ENCODE peak calls at places on chromosome 4, in six cellular contexts. Z is cardiac fibroblast, E is GM23338, B is Peyer's patch, N is heart right ventricle, X is natural killer cell. S is an unnamed sample.

GRCh38 chr4:76665721-76666120 is 230.7 kb downstream of the SHROOM3 start:
- DNase-seq in E (no peak), X (no peak), N (no peak), B (no peak), Z (no peak), S (no peak)

GRCh38 chr4:8410641-8411271 is 29.8 kb downstream of the ACOX3 start:
- DNase-seq in B (peak), X (no peak), E (peak), N (peak), Z (peak), S (no peak)

GRCh38 chr4:140736669-140737343 is 19.4 kb downstream of the TBC1D9 start:
- DNase-seq in E (no peak), N (no peak), X (no peak), B (no peak), Z (no peak), S (no peak)

GRCh38 chr4:47368211-47368610 is 95.3 kb downstream of the COMMD8 start:
- DNase-seq in E (no peak), X (no peak), Z (no peak), B (no peak), N (no peak), S (no peak)

GRCh38 chr4:13344216-13344615 is 139.9 kb downstream of the RAB28 start:
- DNase-seq in N (no peak), X (no peak), Z (no peak), E (no peak), B (no peak), S (no peak)

GRCh38 chr4:141810702-141811365 is 174.5 kb downstream of the IL15 start:
- DNase-seq in X (no peak), N (no peak), B (no peak), E (no peak), Z (no peak), S (no peak)

GRCh38 chr4:87614292-87614890 is 6.1 kb downstream of the DSPP start:
- DNase-seq in B (peak), E (no peak), X (no peak), Z (no peak), N (no peak), S (no peak)

GRCh38 chr4:42391356-42391675 is 6.0 kb upstream of the SHISA3 start:
- DNase-seq in B (no peak), X (no peak), Z (no peak), N (no peak), E (no peak), S (no peak)

GRCh38 chr4:112270643-112271484 is 14.8 kb downstream of the TIFA start:
- DNase-seq in E (no peak), B (no peak), Z (peak), N (no peak), X (no peak), S (no peak)

GRCh38 chr4:173191623-173192041 is 23.0 kb downstream of the GALNT7 start:
- DNase-seq in X (no peak), E (no peak), B (no peak), Z (peak), N (no peak), S (no peak)

GRCh38 chr4:127686656-127687055 is 43.5 kb upstream of the SLC25A31 start:
- DNase-seq in X (no peak), E (no peak), N (no peak), Z (peak), B (no peak), S (no peak)

GRCh38 chr4:40969499-40969898 is 219.7 kb downstream of the NSUN7 start:
- DNase-seq in X (no peak), N (no peak), Z (no peak), B (no peak), E (no peak), S (no peak)

GRCh38 chr4:83107636-83108035 is 6.9 kb downstream of the PLAC8 start:
- DNase-seq in N (no peak), E (no peak), Z (no peak), X (peak), B (no peak), S (no peak)

GRCh38 chr4:119138046-119138445 is 2.4 kb downstream of the MYOZ2 start:
- DNase-seq in X (no peak), N (no peak), Z (peak), E (peak), B (no peak), S (no peak)

GRCh38 chr4:69920874-69921273 is 10.0 kb upstream of the CSN1S1 start:
- DNase-seq in E (no peak), Z (no peak), X (no peak), N (no peak), B (no peak), S (no peak)

GRCh38 chr4:184100297-184100885 is 117.3 kb downstream of the ENPP6 start:
- DNase-seq in E (peak), N (peak), B (peak), X (no peak), Z (peak), S (no peak)

GRCh38 chr4:139709660-139710059 is 44.0 kb downstream of the MGST2 start:
- DNase-seq in X (no peak), E (no peak), N (no peak), B (no peak), Z (no peak), S (no peak)

GRCh38 chr4:139710073-139710472 is 44.5 kb downstream of the MGST2 start:
- DNase-seq in N (no peak), X (no peak), B (no peak), Z (peak), E (no peak), S (no peak)

GRCh38 chr4:139700568-139700967 is 34.9 kb downstream of the MGST2 start:
- DNase-seq in Z (no peak), B (no peak), X (no peak), E (no peak), N (no peak), S (no peak)

DNA sequence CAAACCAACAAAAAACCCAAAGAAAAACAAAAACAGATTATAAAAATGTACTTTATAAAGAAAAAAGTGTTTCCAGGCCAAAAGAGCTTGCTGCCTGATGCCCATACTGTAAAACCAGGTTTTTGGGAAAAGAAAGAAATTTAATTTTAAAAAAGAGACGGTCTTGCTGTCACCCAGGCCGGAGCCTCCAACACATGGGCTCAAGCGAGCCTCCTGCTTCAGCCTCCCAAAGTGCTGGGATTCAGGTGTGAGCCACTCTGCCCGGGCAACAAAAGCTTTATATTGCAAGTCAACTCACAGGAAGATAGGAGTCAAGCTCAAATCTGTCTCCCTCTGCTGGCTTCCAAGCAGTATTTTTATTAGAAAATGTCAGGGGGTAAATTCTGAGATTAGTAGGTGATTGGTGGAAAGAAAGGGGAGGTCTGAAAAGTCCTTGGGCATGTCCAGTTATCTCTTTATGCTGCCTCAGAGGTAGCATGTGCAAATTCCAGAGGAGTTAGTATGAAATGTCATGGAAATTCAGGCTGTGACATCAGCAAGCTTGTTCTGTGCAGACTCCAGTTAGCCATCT is 39.4 kb downstream of the MGST2 start:
- DNase-seq in X (no peak), N (no peak), E (peak), B (no peak), Z (peak), S (no peak)
- TF ChIP-seq CTCF in X (no peak), N (no peak), E (peak), B (peak), Z (peak), S (no peak)

GRCh38 chr4:99013884-99014523 is 18.5 kb downstream of the METAP1 start:
- DNase-seq in B (no peak), X (no peak), N (no peak), Z (no peak), E (no peak), S (no peak)

GRCh38 chr4:99013402-99013843 is 17.9 kb downstream of the METAP1 start:
- DNase-seq in X (no peak), Z (peak), B (no peak), N (no peak), E (peak), S (no peak)

GRCh38 chr4:99008051-99008450 is 12.5 kb downstream of the METAP1 start:
- DNase-seq in E (no peak), Z (no peak), N (no peak), X (no peak), B (no peak), S (no peak)

GRCh38 chr4:99011910-99012309 is 16.4 kb downstream of the METAP1 start:
- DNase-seq in X (no peak), N (no peak), B (no peak), Z (no peak), E (no peak), S (no peak)
- TF ChIP-seq CTCF in X (no peak), N (no peak), B (no peak), Z (no peak), E (no peak), S (no peak)

GRCh38 chr4:15675363-15675762 is 6.3 kb upstream of the FAM200B start:
- DNase-seq in E (no peak), Z (no peak), B (no peak), X (no peak), N (no peak), S (no peak)
- TF ChIP-seq CTCF in E (no peak), Z (no peak), B (no peak), X (no peak), N (no peak), S (peak)

GRCh38 chr4:176906693-176907092 is 114.0 kb upstream of the VEGFC start:
- DNase-seq in Z (peak), N (no peak), B (no peak), X (no peak), E (no peak), S (no peak)

GRCh38 chr4:176910646-176911045 is 117.9 kb upstream of the VEGFC start:
- DNase-seq in Z (no peak), E (no peak), B (no peak), N (no peak), X (no peak), S (no peak)
- TF ChIP-seq CTCF in Z (no peak), E (no peak), B (no peak), N (no peak), X (no peak), S (no peak)

GRCh38 chr4:164748375-164748774 is 5.6 kb upstream of the SMIM31 start:
- DNase-seq in X (no peak), B (no peak), Z (peak), N (no peak), E (peak), S (no peak)
- TF ChIP-seq CTCF in X (peak), B (peak), Z (no peak), N (peak), E (peak), S (peak)

GRCh38 chr4:135072553-135072952 is 871.0 kb upstream of the PABPC4L start:
- DNase-seq in B (no peak), E (no peak), N (no peak), Z (no peak), X (no peak), S (no peak)
- TF ChIP-seq CTCF in B (no peak), E (no peak), N (no peak), Z (no peak), X (no peak), S (no peak)

DNA sequence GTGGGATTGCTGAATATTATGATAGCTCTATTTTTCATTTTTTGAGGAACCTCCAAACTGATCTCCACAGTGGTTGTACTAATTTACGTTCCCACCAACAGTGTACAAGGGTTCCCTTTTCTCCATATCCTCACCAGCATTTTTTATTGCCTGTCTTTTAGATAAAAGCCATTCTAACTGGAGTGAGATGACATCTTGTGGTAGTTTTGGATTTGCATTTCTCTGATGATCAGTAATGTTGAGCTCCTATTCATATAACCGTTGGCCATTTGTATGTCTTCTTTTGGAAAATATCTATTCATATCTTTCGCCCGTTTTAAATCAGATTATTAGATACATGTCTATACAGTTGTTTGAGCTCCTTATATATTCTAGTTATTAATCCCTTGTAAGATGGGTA is 101.8 kb downstream of the RASGEF1B start:
- DNase-seq in N (no peak), Z (peak), X (no peak), B (no peak), E (no peak), S (no peak)
- TF ChIP-seq CTCF in N (no peak), Z (no peak), X (no peak), B (peak), E (no peak), S (no peak)

DNA sequence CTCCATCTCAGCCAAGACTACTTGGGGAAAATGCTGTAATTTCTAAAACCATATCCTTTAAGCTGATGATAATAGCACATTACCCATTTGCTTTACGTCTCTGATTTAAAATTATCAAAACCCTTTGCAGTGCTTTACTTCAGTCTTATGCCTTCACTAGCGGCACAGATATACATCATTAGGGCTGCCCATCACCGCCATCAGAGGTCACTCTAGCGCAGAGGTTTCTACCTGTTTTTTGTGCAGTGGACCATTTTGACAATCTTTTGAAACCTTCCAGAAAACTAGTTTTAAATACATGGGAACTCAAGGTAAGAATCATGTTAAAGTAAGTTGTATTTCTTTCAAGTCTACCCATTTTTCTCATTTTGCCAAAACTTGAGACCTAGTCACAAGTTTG is 592.5 kb downstream of the PPARGC1A start:
- DNase-seq in Z (no peak), E (peak), X (no peak), B (no peak), N (no peak), S (no peak)
- TF ChIP-seq CTCF in Z (no peak), E (peak), X (no peak), B (no peak), N (no peak), S (no peak)

GRCh38 chr4:170589597-170590191 is 499.9 kb upstream of the AADAT start:
- DNase-seq in B (no peak), E (peak), X (no peak), N (no peak), Z (peak), S (no peak)
- TF ChIP-seq CTCF in B (peak), E (peak), X (no peak), N (no peak), Z (peak), S (no peak)